ENCODE peak calls at places on chromosomes 2 and 18, in eight cellular contexts. M is midbrain; W is NCI-H1436 treated with DMSO at 0.1 percent for 48 hours; V is activated naive CD4-positive, alpha-beta T cell; H is stimulated activated CD4-positive, alpha-beta T cell treated with anti-CD3 and anti-CD28 coated beads, Interleukin-1b, Interleukin-23, amount 100 ng/mL, for 24 hours; B is nucleus accumbens; R is activated CD4-positive, alpha-beta T cell treated with anti-CD3 and anti-CD28 coated beads, Interleukin-2, amount 10 ng/mL, durations not matched to agents 7 days and 5 days; F is neural progenitor cell. Q is an unnamed sample.
A peak's percentile ranks its signal among the peaks of the same experiment; 100 is the strongest.

GRCh38 chr18:45935591-45936335 is 31.4 kb downstream of the EPG5 start:
- DNase-seq in R (no peak), W (no peak), V (no peak), B (no peak), F (no peak), H (no peak), M (no peak), Q (no peak)

GRCh38 chr2:39381653-39382052 is 55.4 kb downstream of the MAP4K3 start:
- DNase-seq in B (no peak), F (no peak), R (no peak), V (no peak), W (no peak), M (no peak), H (no peak), Q (no peak)

GRCh38 chr18:9612215-9612830 is 2.0 kb downstream of the PPP4R1 start:
- DNase-seq in H (no peak), F (peak; percentile 32), M (no peak), R (peak; percentile 52), V (no peak), W (no peak), B (peak; percentile 16), Q (peak; percentile 37)

GRCh38 chr2:15166878-15167277 is 394.3 kb downstream of the NBAS start:
- DNase-seq in M (no peak), W (no peak), H (no peak), R (no peak), F (no peak), B (no peak), V (no peak), Q (no peak)

GRCh38 chr2:29789884-29790485 is 131.4 kb downstream of the ALK start:
- DNase-seq in B (no peak), M (no peak), F (no peak), H (no peak), W (no peak), R (no peak), V (no peak), Q (peak; percentile 88)

GRCh38 chr2:26974352-26974751 is 3.9 kb downstream of the MAPRE3 start:
- DNase-seq in B (no peak), H (no peak), V (no peak), M (no peak), W (no peak), F (peak; percentile 23), R (no peak), Q (no peak)

GRCh38 chr18:57898506-57899124 is 95.5 kb upstream of the ATP8B1 start:
- DNase-seq in H (no peak), F (no peak), M (no peak), B (no peak), W (peak; percentile 66), V (no peak), R (no peak), Q (no peak)

GRCh38 chr2:48438266-48438665 is 91.7 kb upstream of the STON1 start:
- DNase-seq in W (no peak), B (no peak), H (no peak), V (no peak), R (no peak), F (no peak), M (no peak), Q (no peak)

GRCh38 chr2:16643099-16643498 is 22.5 kb downstream of the CYRIA start:
- DNase-seq in B (no peak), F (no peak), V (no peak), R (no peak), M (no peak), W (no peak), H (no peak), Q (no peak)

GRCh38 chr2:239820836-239821693 is 204.1 kb downstream of the NDUFA10 start:
- DNase-seq in B (no peak), R (peak; percentile 2), W (no peak), M (no peak), V (no peak), F (no peak), H (no peak), Q (peak; percentile 71)

GRCh38 chr18:37287601-37288000 is 278.0 kb downstream of the CELF4 start:
- DNase-seq in W (no peak), R (no peak), V (no peak), B (no peak), H (no peak), M (no peak), F (no peak), Q (no peak)

Q was measured in WERI-Rb-1.